ENCODE peak calls at places on chromosomes 2 and 18, in ten cellular contexts. R is brain microvascular endothelial cell; H is mesenchymal stem cell; G is neuronal stem cell; P is astrocyte; O is naive thymus-derived CD4-positive, alpha-beta T cell; C is GM23338; B is cardiac muscle cell; E is thyroid gland; T is bronchial epithelial cell. I is an unnamed sample. For H3K36me3, the result is how much of the 10 kb centered on the place peaks cover.

GRCh38 chr2:150944315-150944714 is 317.3 kb downstream of the RBM43 start:
- DNase-seq in T (no peak), C (no peak), P (no peak), B (no peak), H (no peak), E (no peak), G (no peak), R (no peak), O (no peak), I (no peak)

GRCh38 chr2:142300517-142300916 is 169.7 kb upstream of the LRP1B start:
- DNase-seq in O (no peak), B (no peak), G (no peak), C (no peak), R (no peak), T (peak), H (no peak), P (no peak), E (no peak), I (no peak)

GRCh38 chr18:22026889-22027288 is 142.5 kb upstream of the GATA6 start:
- DNase-seq in O (no peak), E (no peak), B (peak), G (no peak), H (no peak), T (no peak), C (no peak), P (no peak), R (no peak), I (no peak)

GRCh38 chr18:48743046-48743445 is 204.2 kb downstream of the CTIF start:
- DNase-seq in R (no peak), G (no peak), T (no peak), O (no peak), B (peak), H (peak), C (no peak), E (peak), P (peak), I (peak)

GRCh38 chr18:75823376-75823950 is 396.0 kb upstream of the SMIM21 start:
- DNase-seq in H (no peak), O (no peak), R (no peak), E (no peak), B (no peak), C (no peak), T (no peak), P (no peak), G (no peak), I (no peak)

GRCh38 chr2:21025690-21026478 is 18.0 kb downstream of the APOB start:
- DNase-seq in E (no peak), H (no peak), O (no peak), G (no peak), P (no peak), R (no peak), T (no peak), C (no peak), B (no peak), I (no peak)

GRCh38 chr2:73111300-73112025 is 1.3 kb downstream of the RAB11FIP5 start:
- DNase-seq in O (peak), G (peak), P (peak), E (peak), H (peak), R (no peak), T (peak), B (peak), C (peak), I (peak)

GRCh38 chr18:74378179-74378682 is 62.6 kb downstream of the C18orf63 start:
- DNase-seq in O (peak), G (no peak), H (no peak), B (no peak), E (no peak), P (no peak), R (no peak), T (no peak), C (no peak), I (peak)

GRCh38 chr18:49691177-49691608 is 122.1 kb downstream of the ACAA2 start:
- DNase-seq in H (peak), R (peak), P (peak), O (no peak), C (no peak), E (peak), B (no peak), T (peak), G (no peak), I (peak)

GRCh38 chr2:66494708-66495107 is 59.8 kb downstream of the MEIS1 start:
- DNase-seq in R (no peak), E (peak), O (no peak), G (no peak), H (peak), C (no peak), B (no peak), T (peak), P (peak), I (peak)

GRCh38 chr2:147913701-147914480 is 69.1 kb downstream of the ACVR2A start:
- DNase-seq in H (peak), O (no peak), T (peak), C (no peak), R (no peak), P (peak), E (no peak), G (no peak), B (peak), I (no peak)

GRCh38 chr2:128565441-128565840 is 246.8 kb upstream of the HS6ST1 start:
- DNase-seq in E (no peak), P (no peak), O (no peak), C (no peak), G (no peak), B (no peak), T (no peak), R (no peak), H (no peak), I (no peak)

GRCh38 chr2:188580738-188581137 is 289.1 kb downstream of the GULP1 start:
- DNase-seq in P (no peak), O (no peak), E (peak), R (no peak), T (peak), C (no peak), B (no peak), G (no peak), H (no peak), I (no peak)

GRCh38 chr2:84055816-84056215 is 403.3 kb downstream of the SUCLG1 start:
- DNase-seq in R (no peak), G (no peak), E (no peak), B (no peak), C (no peak), T (peak), P (no peak), H (no peak), O (no peak), I (no peak)

GRCh38 chr2:218295029-218295428 is 2.7 kb upstream of the TMBIM1 start:
- DNase-seq in T (peak), G (no peak), C (no peak), R (no peak), H (no peak), P (no peak), E (peak), O (no peak), B (no peak), I (no peak)

GRCh38 chr2:159010340-159010739 is 41.9 kb downstream of the TANC1 start:
- DNase-seq in T (peak), P (peak), O (no peak), R (peak), E (no peak), H (peak), B (no peak), C (no peak), G (no peak), I (peak)

GRCh38 chr2:231425811-231426703 is 30.5 kb downstream of the B3GNT7 start:
- DNase-seq in O (no peak), C (peak), R (no peak), P (no peak), T (no peak), G (no peak), E (no peak), H (no peak), B (no peak), I (no peak)

GRCh38 chr2:138035597-138036217 is 71.4 kb downstream of the HNMT start:
- DNase-seq in C (no peak), B (no peak), E (no peak), P (peak), H (peak), G (no peak), R (no peak), T (no peak), O (no peak), I (no peak)

GRCh38 chr2:54614815-54615214 is 108.6 kb upstream of the EML6 start:
- DNase-seq in O (no peak), R (no peak), C (no peak), T (no peak), G (no peak), H (no peak), P (no peak), E (no peak), B (no peak), I (no peak)
- H3K36me3 ChIP-seq in O (under half), R (under half), C (under half), T (under half), G (under half), H (under half), P (under half), E (under half), B (under half), I (half or more)

DNA sequence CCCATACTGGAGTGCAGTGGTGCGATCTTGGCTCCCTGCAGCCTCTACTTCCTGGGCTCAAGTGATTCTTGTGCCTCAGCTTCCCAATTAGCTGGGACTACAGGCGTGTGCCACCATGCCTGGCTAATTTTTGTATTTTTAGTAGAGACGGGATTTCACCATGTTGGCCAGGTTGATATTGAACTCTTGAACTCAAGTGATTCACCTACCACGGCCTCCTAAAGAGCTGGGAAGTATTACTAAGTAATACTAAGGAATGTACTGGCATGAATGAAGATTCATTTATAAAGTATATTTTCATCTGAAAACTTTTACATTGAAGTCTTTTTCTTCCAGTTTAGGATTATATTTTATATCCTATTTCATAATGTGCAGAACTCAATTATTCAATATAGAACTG is 38.1 kb downstream of the NUP35 start:
- DNase-seq in P (peak), G (no peak), C (no peak), R (peak), E (no peak), O (no peak), T (peak), B (no peak), H (no peak), I (peak)
- H3K36me3 ChIP-seq in P (under half), G (under half), C (under half), R (under half), E (under half), O (under half), T (under half), B (under half), H (under half), I (half or more)

GRCh38 chr2:80190166-80190565 is 114.4 kb downstream of the LRRTM1 start:
- DNase-seq in T (no peak), C (no peak), G (no peak), P (no peak), E (no peak), B (no peak), O (no peak), R (no peak), H (no peak), I (no peak)
- H3K36me3 ChIP-seq in T (under half), C (under half), G (under half), P (under half), E (under half), B (under half), O (under half), R (under half), H (under half), I (under half)

DNA sequence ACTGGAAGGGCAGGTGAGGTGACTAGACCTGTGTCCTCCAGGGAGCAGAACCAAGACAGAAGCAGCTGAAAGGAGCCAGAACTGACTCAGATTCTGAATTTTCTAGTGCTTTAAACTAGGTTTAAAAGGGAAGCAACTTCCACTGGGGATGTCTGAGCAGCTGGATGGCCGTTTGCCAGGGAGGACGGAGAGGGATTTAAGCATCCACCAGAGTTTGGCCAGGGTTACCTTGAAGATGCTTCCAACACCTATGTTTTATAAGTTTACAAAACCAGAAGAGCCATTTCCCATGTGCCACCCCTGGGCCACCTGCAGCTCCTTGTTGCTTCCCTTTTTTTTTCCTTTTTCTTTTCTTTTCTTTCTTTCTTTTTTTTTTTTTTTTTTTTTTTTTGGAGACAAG is 48.6 kb upstream of the RBM44 start:
- DNase-seq in T (no peak), P (no peak), C (no peak), R (no peak), O (no peak), E (no peak), B (no peak), G (no peak), H (no peak), I (no peak)
- H3K36me3 ChIP-seq in T (under half), P (half or more), C (under half), R (under half), O (under half), E (under half), B (under half), G (under half), H (under half), I (under half)

DNA sequence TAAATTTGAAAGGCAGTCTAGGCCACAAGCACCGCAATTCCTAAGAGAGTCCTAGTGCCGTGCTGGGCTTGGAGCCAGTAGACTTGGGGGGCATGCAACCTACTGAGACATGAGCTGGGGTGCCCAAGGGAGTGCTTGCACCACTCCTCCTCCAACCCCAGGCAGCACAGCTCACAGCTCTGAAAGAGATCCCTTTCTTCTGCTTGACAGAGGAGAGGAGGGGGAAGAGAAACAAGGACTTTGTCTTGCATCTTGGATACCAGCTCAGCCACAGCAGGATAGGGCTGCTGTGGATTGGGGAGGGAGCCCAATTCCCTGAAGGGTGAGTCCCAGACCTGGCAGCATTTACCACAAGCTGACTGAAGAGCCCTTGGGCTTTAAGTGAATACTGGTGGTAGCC is 134.6 kb downstream of the TMEM131 start:
- DNase-seq in T (no peak), O (no peak), B (no peak), E (no peak), C (no peak), R (no peak), H (no peak), G (no peak), P (no peak), I (no peak)
- H3K36me3 ChIP-seq in T (under half), O (under half), B (under half), E (under half), C (under half), R (under half), H (under half), G (under half), P (under half), I (under half)

DNA sequence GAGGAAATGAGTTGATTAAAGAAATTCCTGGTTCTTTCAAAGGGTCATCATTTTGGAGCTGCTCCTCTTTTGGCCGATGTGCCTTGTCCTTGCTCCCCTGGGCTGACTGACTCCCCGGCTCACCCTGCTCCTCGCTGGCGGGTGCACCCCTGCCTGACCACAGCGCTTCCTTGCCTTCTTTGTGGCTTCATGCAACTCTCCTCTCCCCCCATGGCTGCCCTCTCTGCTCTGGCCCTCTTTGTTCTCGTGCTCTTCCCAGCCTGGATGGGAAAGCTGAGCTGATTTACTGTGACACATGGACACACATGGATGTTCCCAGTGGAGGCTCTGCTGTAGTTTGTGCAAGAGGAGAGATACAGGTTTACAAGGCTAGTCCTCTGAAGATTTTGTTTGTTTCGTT is 234.6 kb downstream of the HAUS1 start:
- DNase-seq in T (no peak), O (no peak), B (no peak), E (no peak), P (no peak), H (no peak), C (no peak), G (no peak), R (no peak), I (no peak)
- H3K36me3 ChIP-seq in T (under half), O (under half), B (under half), E (under half), P (under half), H (under half), C (under half), G (under half), R (under half), I (under half)